ENCODE peak calls at places on chromosomes 3 and 15, in four cellular contexts. K, D, I and Y are unnamed samples.

GRCh38 chr3:15637131-15637951 is 35.8 kb downstream of the BTD start:
- DNase-seq in K (no peak), D (no peak), I (no peak), Y (no peak)

GRCh38 chr3:123687286-123687685 is 102.4 kb upstream of the HACD2 start:
- DNase-seq in K (no peak), D (no peak), I (no peak), Y (peak)

GRCh38 chr15:99126930-99127329 is 22.1 kb downstream of the SYNM start:
- DNase-seq in K (no peak), D (no peak), I (no peak), Y (no peak)

GRCh38 chr15:75182187-75183131 is 19.2 kb upstream of the C15orf39 start:
- DNase-seq in K (no peak), D (no peak), I (no peak), Y (peak)

GRCh38 chr3:19107719-19108118 is 40.6 kb upstream of the KCNH8 start:
- DNase-seq in K (no peak), D (no peak), I (no peak), Y (no peak)

GRCh38 chr3:81744366-81744765 is 17.1 kb downstream of the GBE1 start:
- DNase-seq in K (no peak), D (peak), I (peak), Y (peak)

GRCh38 chr3:134666466-134666865 is 15.6 kb upstream of the KY start:
- DNase-seq in K (no peak), D (no peak), I (no peak), Y (peak)

GRCh38 chr3:29227307-29227706 is 53.6 kb upstream of the RBMS3 start:
- DNase-seq in K (no peak), D (no peak), I (no peak), Y (no peak)

GRCh38 chr3:44056446-44057240 is 185.0 kb upstream of the TOPAZ1 start:
- DNase-seq in K (no peak), D (no peak), I (no peak), Y (no peak)

GRCh38 chr3:149152420-149152819 is 23.0 kb downstream of the HPS3 start:
- DNase-seq in K (no peak), D (no peak), I (no peak), Y (peak)

GRCh38 chr15:69535101-69535638 is 82.6 kb downstream of the RPLP1 start:
- DNase-seq in K (no peak), D (no peak), I (no peak), Y (peak)

GRCh38 chr3:138173769-138174420 is 826 bp downstream of the DBR1 start:
- DNase-seq in K (no peak), D (no peak), I (no peak), Y (peak)

GRCh38 chr15:99343836-99344551 is 92.7 kb downstream of the LRRC28 start:
- DNase-seq in K (no peak), D (peak), I (peak), Y (no peak)

GRCh38 chr3:184029456-184029950 is 2.0 kb upstream of the HTR3D start:
- DNase-seq in K (no peak), D (no peak), I (no peak), Y (peak)

GRCh38 chr15:64774556-64775523 is 549 bp downstream of the RBPMS2 start:
- DNase-seq in K (peak), D (peak), I (peak), Y (no peak)

GRCh38 chr15:66707310-66708160 is 5.5 kb downstream of the SMAD6 start:
- DNase-seq in K (no peak), D (peak), I (peak), Y (peak)
- TF ChIP-seq CTCF in K (peak), D (no peak), I (peak), Y (peak)

DNA sequence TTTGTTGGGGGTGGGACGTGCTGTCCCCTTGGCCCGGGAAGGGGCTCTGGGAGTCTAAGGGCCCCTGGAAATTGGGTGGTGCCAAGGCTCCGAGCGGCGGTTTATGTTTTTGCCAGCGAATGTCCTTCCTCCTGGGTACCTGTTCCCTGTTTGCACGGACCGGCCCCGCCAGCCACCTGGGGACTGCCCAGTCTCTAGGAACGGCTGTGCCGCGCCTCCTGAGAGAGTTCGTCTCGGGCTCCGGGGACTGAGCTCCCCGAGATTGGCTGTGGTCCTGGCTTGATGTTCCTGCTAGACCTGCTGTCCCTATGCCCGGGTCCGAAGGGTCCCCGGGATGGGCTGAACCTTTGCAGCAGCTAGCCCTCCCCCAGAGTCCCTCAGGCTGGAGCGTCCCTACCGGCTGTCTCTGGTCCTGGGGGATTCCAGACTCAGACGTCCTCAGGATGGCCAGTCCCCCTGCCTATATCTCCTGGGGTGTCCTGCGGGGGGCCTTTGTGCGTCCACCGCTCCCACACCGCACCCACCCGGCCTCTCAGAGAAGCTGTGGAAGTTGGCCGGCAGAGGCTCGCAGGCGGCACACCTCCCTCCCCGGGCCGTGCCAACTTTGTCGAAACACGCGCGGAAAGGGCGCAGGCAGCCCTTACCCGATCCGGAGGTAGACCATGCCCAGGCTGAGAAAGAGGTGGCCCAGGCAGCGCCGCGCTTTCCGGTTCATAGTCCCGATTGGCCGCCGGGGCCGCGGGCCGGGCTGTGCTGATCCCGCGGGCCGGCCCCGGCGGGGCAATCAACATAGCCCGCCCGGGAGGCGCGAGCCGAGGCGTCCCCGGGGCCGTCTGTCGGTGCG is 547 bp downstream of the WNT7A start:
- DNase-seq in K (no peak), D (no peak), I (peak), Y (no peak)
- H3K4me3 ChIP-seq in K (no peak), D (peak), I (peak), Y (no peak)

DNA sequence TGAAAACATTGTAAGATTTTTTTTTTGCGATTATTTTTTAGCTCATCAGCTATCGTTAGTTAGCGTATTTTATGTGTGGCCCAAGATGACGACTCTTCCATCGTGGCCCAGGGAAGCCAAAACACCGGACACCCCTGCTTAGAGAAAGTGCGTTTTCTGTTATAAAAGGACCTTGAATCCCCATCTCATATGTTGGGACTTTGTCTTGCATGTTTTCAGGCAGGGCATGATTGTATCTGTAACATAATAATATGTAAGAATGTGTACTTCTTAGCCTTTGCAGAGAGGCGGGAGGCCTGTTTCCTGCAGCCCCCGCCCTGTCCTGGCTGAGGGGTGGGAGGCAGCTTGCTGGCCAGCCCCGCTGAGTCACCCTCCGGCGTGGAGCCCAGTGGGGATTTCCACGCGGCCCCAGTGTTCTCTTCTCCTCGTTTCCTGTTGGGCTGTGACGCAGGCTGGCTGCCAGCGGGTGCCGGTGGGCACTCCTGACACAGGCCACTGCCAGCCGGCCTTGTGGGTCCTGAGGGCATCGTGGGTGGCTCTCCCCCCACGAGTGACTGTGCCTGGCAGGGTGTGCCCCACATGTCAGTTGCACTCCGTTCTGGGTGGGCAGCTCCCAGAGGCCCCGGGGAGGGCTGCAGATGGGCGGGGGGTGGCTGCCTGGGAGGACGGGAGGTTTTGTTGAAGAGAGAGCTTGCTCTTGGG is 55.6 kb downstream of the SMAD3 start:
- DNase-seq in K (peak), D (peak), I (no peak), Y (peak)
- TF ChIP-seq CTCF in K (no peak), D (no peak), I (no peak), Y (no peak)

DNA sequence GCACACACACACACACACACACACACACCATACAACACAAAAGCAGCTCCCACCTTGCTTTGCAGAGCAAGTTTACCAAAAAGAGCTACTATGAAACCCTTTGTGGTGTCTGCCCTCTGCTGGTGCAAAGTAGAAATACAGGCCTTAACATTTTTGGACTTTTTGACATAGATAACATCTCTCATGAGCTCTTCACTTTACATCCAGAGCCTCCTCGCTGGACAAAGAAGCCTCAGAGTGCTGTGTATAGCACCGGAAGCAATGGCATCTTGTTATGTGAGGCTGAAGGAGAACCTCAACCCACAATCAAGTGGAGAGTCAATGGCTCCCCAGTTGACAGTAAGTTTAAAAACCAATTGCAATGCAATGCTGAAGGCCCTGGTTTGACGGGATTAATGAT is 157.9 kb downstream of the CHL1 start:
- DNase-seq in K (no peak), D (no peak), I (peak), Y (peak)
- H3K4me3 ChIP-seq in K (no peak), D (no peak), I (no peak), Y (no peak)

GRCh38 chr3:8094415-8094814 is 407.2 kb upstream of the LMCD1 start:
- DNase-seq in K (no peak), D (no peak), I (no peak), Y (no peak)

GRCh38 chr3:8097690-8098089 is 403.9 kb upstream of the LMCD1 start:
- DNase-seq in K (no peak), D (no peak), I (no peak), Y (no peak)

DNA sequence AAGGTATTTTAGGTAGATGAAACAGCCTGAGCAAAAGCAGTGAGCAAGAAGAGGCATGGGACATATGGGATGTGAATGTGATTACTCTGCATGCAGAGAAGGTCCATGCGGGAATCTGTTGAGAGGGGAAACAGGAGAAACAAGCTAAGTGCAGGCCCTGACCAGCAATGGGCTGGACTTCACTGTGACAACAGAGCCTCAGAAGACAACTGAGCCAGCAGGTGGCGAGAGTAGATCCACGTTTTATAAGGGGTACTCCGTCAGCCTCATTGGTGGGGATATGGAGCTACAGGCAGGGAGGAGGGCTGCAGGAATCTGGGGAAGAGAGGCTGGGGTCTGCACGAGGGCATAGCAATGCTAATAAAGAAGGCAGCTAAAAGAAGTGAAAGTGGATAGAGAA is 405.9 kb upstream of the LMCD1 start:
- DNase-seq in K (no peak), D (no peak), I (peak), Y (no peak)
- TF ChIP-seq CTCF in K (no peak), D (no peak), I (no peak), Y (no peak)

DNA sequence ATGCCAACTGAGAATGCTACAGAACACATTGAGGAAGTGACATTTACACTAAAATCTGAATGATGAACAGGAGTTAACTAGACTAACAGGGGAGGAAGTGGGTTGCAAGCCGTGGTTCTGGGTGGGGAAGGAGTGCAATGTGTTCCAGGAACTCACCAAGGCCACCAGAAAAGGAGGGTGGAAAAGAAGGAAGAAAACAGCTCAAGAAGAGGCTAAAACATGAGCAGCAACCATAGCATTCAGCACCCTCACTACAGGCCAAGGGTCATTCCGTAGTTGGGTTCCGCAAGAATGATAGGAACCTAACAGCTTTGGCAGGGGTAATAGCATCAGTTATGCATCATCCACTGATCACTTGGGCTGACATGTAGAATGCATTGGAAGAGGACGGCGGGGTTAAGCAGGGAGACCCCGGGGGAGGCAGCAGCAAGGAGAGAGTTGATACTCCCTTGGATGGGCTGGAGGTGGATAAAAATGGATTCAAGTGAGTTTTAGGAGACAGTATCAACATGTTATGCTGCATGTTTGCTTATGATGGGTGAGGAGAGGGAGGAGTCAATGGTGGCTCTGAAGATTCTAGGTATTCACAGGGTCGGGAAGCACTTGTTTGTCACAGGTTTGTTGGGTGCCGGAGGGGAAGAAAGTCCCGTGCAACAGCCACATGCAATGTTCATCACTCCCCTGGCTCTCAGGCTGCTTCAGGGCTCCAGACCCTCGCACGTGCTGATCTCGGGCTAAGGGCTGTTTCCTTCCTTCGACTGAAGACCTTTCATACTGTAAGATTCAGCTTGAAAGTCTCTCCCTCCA is 53.2 kb downstream of the LIPC start:
- DNase-seq in K (no peak), D (no peak), I (no peak), Y (no peak)
- H3K4me3 ChIP-seq in K (no peak), D (no peak), I (no peak), Y (no peak)